ENCODE peak calls at places on chromosomes 3 and 15, in eight cellular contexts. One of them, this sample, is unnamed.

GRCh38 chr15:44243146-44243545 is 45.4 kb upstream of the GOLM2 start:
- DNase-seq in cardiac fibroblast: no peak
- DNase-seq in CD4-positive, alpha-beta memory T cell: no peak
- DNase-seq in Ammon's horn: peak; percentile 23
- DNase-seq in fibroblast of pulmonary artery: no peak
- DNase-seq in neural progenitor cell: no peak
- DNase-seq in T-helper 17 cell: no peak
- DNase-seq in NCI-H2171 treated with DMSO at 0.1 percent for 48 hours: no peak
- DNase-seq in this sample: no peak

GRCh38 chr15:88699861-88700260 is 61.0 kb downstream of the ISG20 start:
- DNase-seq in cardiac fibroblast: no peak
- DNase-seq in CD4-positive, alpha-beta memory T cell: no peak
- DNase-seq in Ammon's horn: no peak
- DNase-seq in fibroblast of pulmonary artery: no peak
- DNase-seq in neural progenitor cell: no peak
- DNase-seq in T-helper 17 cell: no peak
- DNase-seq in NCI-H2171 treated with DMSO at 0.1 percent for 48 hours: peak; percentile 32
- DNase-seq in this sample: no peak

GRCh38 chr3:157066335-157067071 is 93.4 kb downstream of the CCNL1 start:
- DNase-seq in cardiac fibroblast: peak; percentile 86
- DNase-seq in CD4-positive, alpha-beta memory T cell: no peak
- DNase-seq in Ammon's horn: peak; percentile 68
- DNase-seq in fibroblast of pulmonary artery: peak; percentile 83
- DNase-seq in neural progenitor cell: no peak
- DNase-seq in T-helper 17 cell: no peak
- DNase-seq in NCI-H2171 treated with DMSO at 0.1 percent for 48 hours: peak; percentile 48
- DNase-seq in this sample: peak; percentile 86

GRCh38 chr3:115819785-115820384 is 196.6 kb downstream of the GAP43 start:
- DNase-seq in cardiac fibroblast: peak; percentile 93
- DNase-seq in CD4-positive, alpha-beta memory T cell: peak; percentile 70
- DNase-seq in Ammon's horn: peak; percentile 92
- DNase-seq in fibroblast of pulmonary artery: peak; percentile 93
- DNase-seq in neural progenitor cell: peak; percentile 89
- DNase-seq in T-helper 17 cell: no peak
- DNase-seq in NCI-H2171 treated with DMSO at 0.1 percent for 48 hours: peak; percentile 94
- DNase-seq in this sample: no peak

GRCh38 chr3:150372320-150373118 is 35.6 kb upstream of the TSC22D2 start:
- DNase-seq in cardiac fibroblast: peak; percentile 55
- DNase-seq in CD4-positive, alpha-beta memory T cell: no peak
- DNase-seq in Ammon's horn: no peak
- DNase-seq in fibroblast of pulmonary artery: peak; percentile 33
- DNase-seq in neural progenitor cell: peak; percentile 67
- DNase-seq in T-helper 17 cell: no peak
- DNase-seq in NCI-H2171 treated with DMSO at 0.1 percent for 48 hours: no peak
- DNase-seq in this sample: no peak

GRCh38 chr3:71104090-71104489 is 479.4 kb downstream of the FOXP1 start:
- DNase-seq in cardiac fibroblast: peak; percentile 88
- DNase-seq in CD4-positive, alpha-beta memory T cell: no peak
- DNase-seq in Ammon's horn: no peak
- DNase-seq in fibroblast of pulmonary artery: peak; percentile 61
- DNase-seq in neural progenitor cell: no peak
- DNase-seq in T-helper 17 cell: no peak
- DNase-seq in NCI-H2171 treated with DMSO at 0.1 percent for 48 hours: no peak
- DNase-seq in this sample: peak; percentile 80

GRCh38 chr3:89932882-89933281 is 825.5 kb downstream of the EPHA3 start:
- DNase-seq in cardiac fibroblast: no peak
- DNase-seq in CD4-positive, alpha-beta memory T cell: no peak
- DNase-seq in Ammon's horn: no peak
- DNase-seq in fibroblast of pulmonary artery: no peak
- DNase-seq in neural progenitor cell: no peak
- DNase-seq in T-helper 17 cell: no peak
- DNase-seq in NCI-H2171 treated with DMSO at 0.1 percent for 48 hours: no peak
- DNase-seq in this sample: no peak

GRCh38 chr15:91383532-91383931 is 283.5 kb downstream of the SV2B start:
- DNase-seq in cardiac fibroblast: no peak
- DNase-seq in CD4-positive, alpha-beta memory T cell: no peak
- DNase-seq in Ammon's horn: no peak
- DNase-seq in fibroblast of pulmonary artery: no peak
- DNase-seq in neural progenitor cell: no peak
- DNase-seq in T-helper 17 cell: no peak
- DNase-seq in NCI-H2171 treated with DMSO at 0.1 percent for 48 hours: no peak
- DNase-seq in this sample: no peak

GRCh38 chr15:41571948-41572347 is 12.9 kb downstream of the TYRO3 start:
- DNase-seq in cardiac fibroblast: no peak
- DNase-seq in CD4-positive, alpha-beta memory T cell: no peak
- DNase-seq in Ammon's horn: no peak
- DNase-seq in fibroblast of pulmonary artery: no peak
- DNase-seq in neural progenitor cell: no peak
- DNase-seq in T-helper 17 cell: no peak
- DNase-seq in NCI-H2171 treated with DMSO at 0.1 percent for 48 hours: no peak
- DNase-seq in this sample: no peak

GRCh38 chr15:41151451-41152005 is 35.4 kb upstream of the INO80 start:
- DNase-seq in cardiac fibroblast: no peak
- DNase-seq in CD4-positive, alpha-beta memory T cell: no peak
- DNase-seq in Ammon's horn: no peak
- DNase-seq in fibroblast of pulmonary artery: no peak
- DNase-seq in neural progenitor cell: no peak
- DNase-seq in T-helper 17 cell: no peak
- DNase-seq in NCI-H2171 treated with DMSO at 0.1 percent for 48 hours: no peak
- DNase-seq in this sample: no peak

GRCh38 chr15:100919481-100920405 is 586 bp downstream of the LRRK1 start:
- DNase-seq in cardiac fibroblast: peak; percentile 32
- DNase-seq in CD4-positive, alpha-beta memory T cell: no peak
- DNase-seq in Ammon's horn: no peak
- DNase-seq in fibroblast of pulmonary artery: no peak
- DNase-seq in neural progenitor cell: peak; percentile 41
- DNase-seq in T-helper 17 cell: no peak
- DNase-seq in NCI-H2171 treated with DMSO at 0.1 percent for 48 hours: peak; percentile 33
- DNase-seq in this sample: no peak

GRCh38 chr15:34855397-34855796 is 60.0 kb upstream of the ACTC1 start:
- DNase-seq in cardiac fibroblast: peak; percentile 84
- DNase-seq in CD4-positive, alpha-beta memory T cell: no peak
- DNase-seq in Ammon's horn: no peak
- DNase-seq in fibroblast of pulmonary artery: peak; percentile 84
- DNase-seq in neural progenitor cell: no peak
- DNase-seq in T-helper 17 cell: no peak
- DNase-seq in NCI-H2171 treated with DMSO at 0.1 percent for 48 hours: peak; percentile 53
- DNase-seq in this sample: peak; percentile 66

GRCh38 chr3:171498921-171499320 is 38.7 kb upstream of the TNIK start:
- DNase-seq in cardiac fibroblast: no peak
- DNase-seq in CD4-positive, alpha-beta memory T cell: no peak
- DNase-seq in Ammon's horn: no peak
- DNase-seq in fibroblast of pulmonary artery: no peak
- DNase-seq in neural progenitor cell: no peak
- DNase-seq in T-helper 17 cell: no peak
- DNase-seq in NCI-H2171 treated with DMSO at 0.1 percent for 48 hours: no peak
- DNase-seq in this sample: no peak

GRCh38 chr3:41330465-41330864 is 131.2 kb downstream of the CTNNB1 start:
- DNase-seq in cardiac fibroblast: peak; percentile 83
- DNase-seq in CD4-positive, alpha-beta memory T cell: no peak
- DNase-seq in Ammon's horn: no peak
- DNase-seq in fibroblast of pulmonary artery: peak; percentile 25
- DNase-seq in neural progenitor cell: no peak
- DNase-seq in T-helper 17 cell: no peak
- DNase-seq in NCI-H2171 treated with DMSO at 0.1 percent for 48 hours: no peak
- DNase-seq in this sample: peak; percentile 71

GRCh38 chr3:21795863-21796392 is 44.9 kb upstream of the ZNF385D start:
- DNase-seq in cardiac fibroblast: no peak
- DNase-seq in CD4-positive, alpha-beta memory T cell: no peak
- DNase-seq in Ammon's horn: no peak
- DNase-seq in fibroblast of pulmonary artery: no peak
- DNase-seq in neural progenitor cell: no peak
- DNase-seq in T-helper 17 cell: no peak
- DNase-seq in NCI-H2171 treated with DMSO at 0.1 percent for 48 hours: no peak
- DNase-seq in this sample: no peak

GRCh38 chr15:41424809-41425208 is 7.9 kb downstream of the RTF1 start:
- DNase-seq in cardiac fibroblast: no peak
- DNase-seq in CD4-positive, alpha-beta memory T cell: no peak
- DNase-seq in Ammon's horn: no peak
- DNase-seq in fibroblast of pulmonary artery: no peak
- DNase-seq in neural progenitor cell: no peak
- DNase-seq in T-helper 17 cell: no peak
- DNase-seq in NCI-H2171 treated with DMSO at 0.1 percent for 48 hours: no peak
- DNase-seq in this sample: no peak

GRCh38 chr3:172666873-172667694 is 43.8 kb downstream of the NCEH1 start:
- DNase-seq in cardiac fibroblast: peak; percentile 89
- DNase-seq in CD4-positive, alpha-beta memory T cell: peak; percentile 79
- DNase-seq in Ammon's horn: peak; percentile 80
- DNase-seq in fibroblast of pulmonary artery: peak; percentile 96
- DNase-seq in neural progenitor cell: peak; percentile 93
- DNase-seq in T-helper 17 cell: peak; percentile 42
- DNase-seq in NCI-H2171 treated with DMSO at 0.1 percent for 48 hours: peak; percentile 84
- DNase-seq in this sample: no peak

GRCh38 chr15:84839714-84840113 is 22.6 kb downstream of the ALPK3 start:
- DNase-seq in cardiac fibroblast: no peak
- DNase-seq in CD4-positive, alpha-beta memory T cell: no peak
- DNase-seq in Ammon's horn: no peak
- DNase-seq in fibroblast of pulmonary artery: no peak
- DNase-seq in neural progenitor cell: no peak
- DNase-seq in T-helper 17 cell: no peak
- DNase-seq in NCI-H2171 treated with DMSO at 0.1 percent for 48 hours: no peak
- DNase-seq in this sample: no peak

This sample was measured in skeletal muscle cell.